ENCODE peak calls at places on chromosomes 4 and X, in five cellular contexts. N is transverse colon, I is sigmoid colon, C is spleen, L is IMR-90. J is an unnamed sample.

GRCh38 chr4:3270141-3270611 is 21.2 kb downstream of the MSANTD1 start:
- DNase-seq in N (no peak), I (peak; percentile 66), C (no peak), L (no peak), J (peak; percentile 67)

GRCh38 chrX:30895331-30895730 is 6.3 kb upstream of the TAB3 start:
- DNase-seq in N (no peak), I (no peak), C (no peak), L (no peak), J (no peak)

GRCh38 chrX:117653396-117653795 is 463.2 kb downstream of the KLHL13 start:
- DNase-seq in N (no peak), I (no peak), C (no peak), L (no peak), J (no peak)

GRCh38 chrX:54172455-54172854 is 10.6 kb downstream of the FAM120C start:
- DNase-seq in N (no peak), I (no peak), C (no peak), L (no peak), J (no peak)

GRCh38 chrX:41200785-41201184 is 115.5 kb downstream of the USP9X start:
- DNase-seq in N (no peak), I (no peak), C (no peak), L (no peak), J (no peak)

GRCh38 chrX:121975666-121976065 is 928.3 kb downstream of the GLUD2 start:
- DNase-seq in N (no peak), I (no peak), C (no peak), L (no peak), J (no peak)

GRCh38 chrX:129654652-129655546 is at the start of gene APLN:
- DNase-seq in N (no peak), I (no peak), C (no peak), L (peak; percentile 19), J (peak; percentile 88)

GRCh38 chr4:154807042-154807630 is 26.1 kb downstream of the RBM46 start:
- DNase-seq in N (no peak), I (no peak), C (no peak), L (peak; percentile 54), J (no peak)

GRCh38 chr4:173448103-173448502 is 49.2 kb upstream of the SCRG1 start:
- DNase-seq in N (peak; percentile 21), I (peak; percentile 87), C (no peak), L (peak; percentile 55), J (no peak)

DNA sequence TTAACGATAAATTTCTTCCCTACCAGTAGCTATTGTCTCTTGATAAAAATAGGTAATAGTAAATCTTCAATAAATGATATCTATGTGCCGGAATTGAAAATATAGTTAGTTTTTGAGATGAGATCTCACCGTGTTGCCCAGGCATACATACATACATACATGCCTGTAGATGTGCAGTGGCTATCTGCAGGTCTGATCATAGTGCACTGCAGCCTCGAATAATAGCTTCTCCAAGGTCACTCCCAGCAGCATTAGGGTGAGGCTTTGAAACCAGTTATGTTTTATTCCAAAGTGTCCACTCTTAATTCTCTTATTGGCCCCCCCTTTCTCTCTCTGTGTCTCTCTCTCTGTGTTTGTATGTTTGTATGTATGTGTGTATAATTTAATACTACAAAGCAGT is 37.5 kb downstream of the ZFX start:
- DNase-seq in N (no peak), I (no peak), C (no peak), L (no peak), J (no peak)
- H3K4me1 ChIP-seq in N (peaks cover 5% of the 10 kb centered on the region), I (peaks cover 7% of the 10 kb centered on the region), C (peaks cover 64% of the 10 kb centered on the region), L (peaks cover 3% of the 10 kb centered on the region), J (peaks cover 4% of the 10 kb centered on the region)

GRCh38 chr4:165375465-165375864 is 3.3 kb upstream of the CPE start:
- DNase-seq in N (no peak), I (no peak), C (no peak), L (no peak), J (no peak)

GRCh38 chr4:165378398-165378762 is 428 bp upstream of the CPE start:
- DNase-seq in N (no peak), I (no peak), C (no peak), L (no peak), J (no peak)

GRCh38 chr4:165381821-165382373 is 3.1 kb downstream of the CPE start:
- DNase-seq in N (no peak), I (no peak), C (no peak), L (no peak), J (no peak)

GRCh38 chr4:165379662-165380061 is 854 bp downstream of the CPE start:
- DNase-seq in N (no peak), I (no peak), C (no peak), L (no peak), J (no peak)

GRCh38 chr4:165378763-165379631 is at the start of gene CPE:
- DNase-seq in N (peak; percentile 77), I (peak; percentile 82), C (peak; percentile 85), L (peak; percentile 44), J (peak; percentile 92)
- TF ChIP-seq POLR2A in N (peak; percentile 57), I (peak; percentile 27), C (no peak), L (no peak), J (no peak)

GRCh38 chr4:4990329-4990728 is 28.9 kb downstream of the CYTL1 start:
- DNase-seq in N (no peak), I (peak; percentile 65), C (no peak), L (no peak), J (no peak)
- H3K27ac ChIP-seq in N (peak overlapping the region; percentile 72), I (peak overlapping the region; percentile 79), C (peak overlapping the region; percentile 63), L (no peak overlapping the region), J (no peak overlapping the region)

DNA sequence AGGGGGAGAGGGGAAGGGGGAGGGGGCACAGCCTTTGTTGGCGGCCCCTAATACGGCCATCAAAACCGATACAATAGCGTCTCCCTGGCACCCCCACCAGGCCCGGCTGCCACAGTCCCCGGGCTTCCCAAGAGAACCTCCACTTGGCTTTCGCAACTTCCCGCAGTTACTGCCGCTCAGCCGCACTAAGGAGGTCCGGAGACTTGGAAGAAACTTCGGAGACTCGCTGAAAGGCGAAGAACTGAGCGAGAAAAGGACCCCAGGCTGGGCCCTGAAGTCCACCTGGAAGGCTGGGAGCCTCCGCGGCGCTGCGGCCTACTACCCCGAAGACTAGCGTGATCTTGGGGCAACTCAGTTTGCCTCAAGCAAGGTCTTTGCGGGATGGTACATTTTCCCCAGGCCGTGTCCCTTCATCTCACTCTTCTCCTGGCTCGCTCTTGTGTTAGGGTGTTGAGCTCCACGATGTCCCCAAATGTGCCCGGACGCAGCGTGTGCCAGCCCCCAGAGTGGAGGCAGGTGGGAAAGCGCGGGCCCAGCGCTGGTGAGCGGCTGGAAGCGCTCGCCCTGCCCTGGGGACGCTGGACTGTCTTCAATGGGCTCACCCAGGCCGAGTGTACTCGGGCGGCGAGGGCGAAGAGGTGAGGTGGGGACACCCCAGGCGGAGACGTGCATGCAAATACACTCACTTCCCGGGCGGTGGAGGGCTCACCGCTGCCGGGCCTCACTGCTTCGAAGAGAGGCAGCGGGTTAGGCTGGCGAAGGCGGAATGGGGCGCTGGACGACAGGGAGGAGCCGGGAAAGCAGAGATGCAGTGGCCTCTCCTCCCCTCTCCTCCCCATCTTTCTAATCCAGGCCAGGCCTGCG is 2.5 kb downstream of the NKX6-1 start:
- DNase-seq in N (no peak), I (no peak), C (no peak), L (no peak), J (peak; percentile 79)
- H3K4me1 ChIP-seq in N (peaks cover 38% of the 10 kb centered on the region), I (peaks cover 44% of the 10 kb centered on the region), C (peaks cover 62% of the 10 kb centered on the region), L (no peaks in the 10 kb centered on the region), J (peaks cover 44% of the 10 kb centered on the region)

GRCh38 chrX:14029425-14030247 is at the start of gene GEMIN8:
- DNase-seq in N (peak; percentile 91), I (peak; percentile 94), C (peak; percentile 97), L (peak; percentile 91), J (peak; percentile 97)
- TF ChIP-seq POLR2A in N (peak; percentile 83), I (peak; percentile 59), C (peak; percentile 31), L (peak; percentile 81), J (no peak)

GRCh38 chr4:85050736-85051135 is 84.2 kb upstream of the WDFY3 start:
- DNase-seq in N (no peak), I (no peak), C (no peak), L (no peak), J (no peak)
- H3K27ac ChIP-seq in N (no peak overlapping the region), I (no peak overlapping the region), C (no peak overlapping the region), L (no peak overlapping the region), J (no peak overlapping the region)

DNA sequence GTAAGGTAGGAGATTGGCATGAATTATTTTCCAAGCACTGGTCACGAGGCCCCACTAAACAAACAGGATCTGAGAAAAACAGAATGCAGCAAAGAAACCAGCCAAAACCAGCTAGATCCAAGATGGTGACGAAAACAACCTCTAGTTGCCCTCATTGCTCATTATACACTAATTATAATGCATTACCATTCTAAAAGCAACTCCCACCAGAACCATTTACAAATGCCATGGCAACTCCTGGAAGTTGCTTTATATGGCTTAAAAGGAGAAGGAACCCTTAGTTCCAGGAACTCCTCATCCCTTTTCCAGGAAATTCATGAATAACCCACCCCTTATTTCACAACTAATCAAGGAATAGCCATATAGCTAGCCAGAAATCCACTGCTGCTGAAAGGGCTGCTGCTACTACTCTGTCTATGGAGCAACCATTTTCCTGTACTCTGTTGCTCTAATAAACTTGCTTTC is 69.3 kb downstream of the ABCB7 start:
- DNase-seq in N (no peak), I (no peak), C (no peak), L (no peak), J (no peak)
- H3K4me1 ChIP-seq in N (no peaks in the 10 kb centered on the region), I (no peaks in the 10 kb centered on the region), C (no peaks in the 10 kb centered on the region), L (no peaks in the 10 kb centered on the region), J (no peaks in the 10 kb centered on the region)

GRCh38 chr4:8269535-8270417 is at the start of gene HTRA3:
- DNase-seq in N (peak; percentile 35), I (peak; percentile 87), C (no peak), L (peak; percentile 31), J (no peak)
- TF ChIP-seq POLR2A in N (no peak), I (no peak), C (no peak), L (peak; percentile 65), J (no peak)

GRCh38 chr4:2256781-2257191 is 5.1 kb downstream of the MXD4 start:
- DNase-seq in N (peak; percentile 19), I (peak; percentile 81), C (peak; percentile 88), L (no peak), J (peak; percentile 82)

GRCh38 chr4:2255501-2256155 is 6.3 kb downstream of the MXD4 start:
- DNase-seq in N (peak; percentile 10), I (peak; percentile 76), C (peak; percentile 78), L (no peak), J (peak; percentile 26)

GRCh38 chr4:2254665-2255500 is 7.0 kb downstream of the MXD4 start:
- DNase-seq in N (no peak), I (peak; percentile 57), C (peak; percentile 61), L (no peak), J (peak; percentile 26)

GRCh38 chr4:2257361-2258001 is 4.4 kb downstream of the MXD4 start:
- DNase-seq in N (peak; percentile 8), I (peak; percentile 69), C (peak; percentile 76), L (no peak), J (peak; percentile 20)

GRCh38 chr4:2256156-2256731 is 5.7 kb downstream of the MXD4 start:
- DNase-seq in N (peak; percentile 6), I (peak; percentile 79), C (peak; percentile 77), L (no peak), J (peak; percentile 50)
- H3K27ac ChIP-seq in N (peak overlapping the region; percentile 69), I (peak overlapping the region; percentile 96), C (peak overlapping the region; percentile 97), L (no peak overlapping the region), J (peak overlapping the region; percentile 98)